ENCODE peak calls at places on chromosomes 4 and X, in four cellular contexts. One of them, this sample, is unnamed.

GRCh38 chr4:6820695-6821094 is 38.2 kb downstream of the KIAA0232 start:
- DNase-seq in fibroblast of the conjunctiva: no peak
- DNase-seq in HT1080: no peak
- DNase-seq in T-helper 2 cell: no peak
- DNase-seq in this sample: no peak

GRCh38 chr4:13601060-13601459 is 26.5 kb downstream of the BOD1L1 start:
- DNase-seq in T-helper 2 cell: no peak
- DNase-seq in fibroblast of the conjunctiva: no peak
- DNase-seq in HT1080: no peak
- DNase-seq in this sample: no peak

GRCh38 chr4:138367942-138368341 is 125.8 kb upstream of the SLC7A11 start:
- DNase-seq in fibroblast of the conjunctiva: no peak
- DNase-seq in T-helper 2 cell: no peak
- DNase-seq in HT1080: no peak
- DNase-seq in this sample: no peak

GRCh38 chrX:4263005-4263404 is 549.6 kb upstream of the PRKX start:
- DNase-seq in fibroblast of the conjunctiva: no peak
- DNase-seq in HT1080: no peak
- DNase-seq in T-helper 2 cell: no peak
- DNase-seq in this sample: peak

GRCh38 chr4:87975466-87975865 is at the start of gene SPP1:
- DNase-seq in HT1080: peak
- DNase-seq in fibroblast of the conjunctiva: no peak
- DNase-seq in T-helper 2 cell: peak
- DNase-seq in this sample: no peak

GRCh38 chrX:43225626-43226328 is 430.3 kb upstream of the MAOA start:
- DNase-seq in T-helper 2 cell: no peak
- DNase-seq in fibroblast of the conjunctiva: no peak
- DNase-seq in HT1080: no peak
- DNase-seq in this sample: no peak

GRCh38 chr4:138952405-138952804 is 63.2 kb upstream of the NOCT start:
- DNase-seq in fibroblast of the conjunctiva: no peak
- DNase-seq in T-helper 2 cell: no peak
- DNase-seq in HT1080: peak
- DNase-seq in this sample: peak

GRCh38 chr4:98092833-98093439 is 50.3 kb downstream of the STPG2 start:
- DNase-seq in fibroblast of the conjunctiva: peak
- DNase-seq in HT1080: peak
- DNase-seq in T-helper 2 cell: peak
- DNase-seq in this sample: peak

GRCh38 chrX:112081781-112082482 is 644 bp downstream of the TRPC5 start:
- DNase-seq in fibroblast of the conjunctiva: no peak
- DNase-seq in T-helper 2 cell: no peak
- DNase-seq in HT1080: no peak
- DNase-seq in this sample: no peak

GRCh38 chr4:76212851-76213414 is 691 bp downstream of the SCARB2 start:
- DNase-seq in T-helper 2 cell: peak
- DNase-seq in fibroblast of the conjunctiva: no peak
- DNase-seq in HT1080: peak
- DNase-seq in this sample: peak

GRCh38 chr4:169690787-169691186 is 67.0 kb downstream of the HPF1 start:
- DNase-seq in T-helper 2 cell: no peak
- DNase-seq in HT1080: no peak
- DNase-seq in fibroblast of the conjunctiva: no peak
- DNase-seq in this sample: no peak

GRCh38 chr4:173516621-173517612 is 13.1 kb downstream of the HAND2 start:
- DNase-seq in HT1080: no peak
- DNase-seq in T-helper 2 cell: no peak
- DNase-seq in fibroblast of the conjunctiva: no peak
- DNase-seq in this sample: no peak

GRCh38 chrX:37425370-37425769 is 76.2 kb downstream of the PRRG1 start:
- DNase-seq in HT1080: no peak
- DNase-seq in T-helper 2 cell: no peak
- DNase-seq in fibroblast of the conjunctiva: no peak
- DNase-seq in this sample: no peak

GRCh38 chr4:74734995-74735394 is 59.3 kb downstream of the BTC start:
- DNase-seq in HT1080: no peak
- DNase-seq in fibroblast of the conjunctiva: no peak
- DNase-seq in T-helper 2 cell: no peak
- DNase-seq in this sample: no peak

GRCh38 chr4:115950806-115951205 is 837.4 kb upstream of the NDST4 start:
- DNase-seq in T-helper 2 cell: no peak
- DNase-seq in fibroblast of the conjunctiva: no peak
- DNase-seq in HT1080: no peak
- DNase-seq in this sample: no peak

GRCh38 chrX:123884809-123885408 is 25.1 kb downstream of the XIAP start:
- DNase-seq in fibroblast of the conjunctiva: no peak
- DNase-seq in HT1080: peak
- DNase-seq in T-helper 2 cell: peak
- DNase-seq in this sample: peak

GRCh38 chr4:184476660-184477059 is 2.3 kb upstream of the IRF2 start:
- DNase-seq in T-helper 2 cell: peak
- DNase-seq in HT1080: no peak
- DNase-seq in fibroblast of the conjunctiva: no peak
- DNase-seq in this sample: no peak

GRCh38 chrX:108811891-108812290 is 75.5 kb upstream of the IRS4 start:
- DNase-seq in T-helper 2 cell: no peak
- DNase-seq in HT1080: no peak
- DNase-seq in fibroblast of the conjunctiva: no peak
- DNase-seq in this sample: peak

GRCh38 chrX:85506871-85507270 is 127.4 kb upstream of the POF1B start:
- DNase-seq in HT1080: no peak
- DNase-seq in fibroblast of the conjunctiva: no peak
- DNase-seq in T-helper 2 cell: no peak
- DNase-seq in this sample: no peak

GRCh38 chr4:69071286-69071685 is 25.0 kb upstream of the UGT2B7 start:
- DNase-seq in fibroblast of the conjunctiva: no peak
- DNase-seq in T-helper 2 cell: no peak
- DNase-seq in HT1080: no peak
- DNase-seq in this sample: no peak

GRCh38 chr4:150297861-150298474 is 219.7 kb downstream of the DCLK2 start:
- DNase-seq in HT1080: peak
- DNase-seq in T-helper 2 cell: peak
- DNase-seq in fibroblast of the conjunctiva: peak
- DNase-seq in this sample: peak

GRCh38 chrX:48541140-48541814 is 1.8 kb downstream of the TBC1D25 start:
- DNase-seq in HT1080: no peak
- DNase-seq in T-helper 2 cell: peak
- DNase-seq in fibroblast of the conjunctiva: no peak
- DNase-seq in this sample: no peak

GRCh38 chr4:8756816-8757215 is 114.8 kb downstream of the HMX1 start:
- DNase-seq in T-helper 2 cell: no peak
- DNase-seq in fibroblast of the conjunctiva: no peak
- DNase-seq in HT1080: no peak
- DNase-seq in this sample: no peak

GRCh38 chrX:153921511-153922285 is 4.4 kb downstream of the ARHGAP4 start:
- DNase-seq in T-helper 2 cell: no peak
- DNase-seq in fibroblast of the conjunctiva: no peak
- DNase-seq in HT1080: no peak
- DNase-seq in this sample: no peak

GRCh38 chrX:140091276-140091886 is 126.1 kb upstream of the CXorf66 start:
- DNase-seq in HT1080: no peak
- DNase-seq in fibroblast of the conjunctiva: no peak
- DNase-seq in T-helper 2 cell: peak
- DNase-seq in this sample: no peak

GRCh38 chr4:87058272-87059073 is 123.7 kb downstream of the AFF1 start:
- DNase-seq in fibroblast of the conjunctiva: no peak
- DNase-seq in HT1080: peak
- DNase-seq in T-helper 2 cell: peak
- DNase-seq in this sample: peak